ENCODE peak calls at places on chromosomes 6 and 20, in four cellular contexts. H, U, J and V are unnamed samples.

GRCh38 chr20:7025635-7026034 is 258.1 kb downstream of the BMP2 start:
- DNase-seq in J (no peak), U (no peak), H (no peak), V (no peak)

GRCh38 chr20:45427236-45428149 is 11.6 kb downstream of the PIGT start:
- DNase-seq in H (no peak), U (no peak), J (no peak), V (no peak)

GRCh38 chr6:118934461-118935330 is at the start of gene MCM9:
- DNase-seq in J (peak), U (peak), H (peak), V (peak)

GRCh38 chr20:15658295-15658694 is 915.0 kb downstream of the KIF16B start:
- DNase-seq in H (no peak), U (no peak), J (no peak), V (no peak)

GRCh38 chr20:38727602-38728236 is 3.4 kb downstream of the SLC32A1 start:
- DNase-seq in U (no peak), H (no peak), J (no peak), V (no peak)

GRCh38 chr20:58840816-58841538 is 9.7 kb downstream of the GNAS-AS1 start:
- DNase-seq in J (no peak), H (no peak), U (peak), V (no peak)

GRCh38 chr20:19252670-19253120 is 40.3 kb downstream of the SLC24A3 start:
- DNase-seq in J (peak), H (no peak), U (no peak), V (no peak)

GRCh38 chr20:7094438-7094997 is 327.0 kb downstream of the BMP2 start:
- DNase-seq in J (peak), U (peak), H (peak), V (peak)

GRCh38 chr6:169490409-169490708 is 211.5 kb downstream of the WDR27 start:
- DNase-seq in U (no peak), H (no peak), J (no peak), V (peak)

GRCh38 chr6:31559958-31560696 is 12.0 kb upstream of the LTA start:
- DNase-seq in H (peak), U (peak), J (peak), V (peak)

GRCh38 chr6:57207872-57208271 is 14.2 kb downstream of the RAB23 start:
- DNase-seq in H (no peak), U (no peak), J (peak), V (no peak)

GRCh38 chr6:21800948-21801438 is 207.4 kb downstream of the SOX4 start:
- DNase-seq in H (no peak), U (no peak), J (peak), V (peak)

GRCh38 chr20:5114403-5114802 is 5.4 kb downstream of the PCNA start:
- DNase-seq in J (no peak), H (no peak), U (no peak), V (no peak)

GRCh38 chr20:2837561-2837960 is 2.9 kb downstream of the PCED1A start:
- DNase-seq in H (no peak), J (no peak), U (no peak), V (no peak)

GRCh38 chr20:2839732-2840137 is 720 bp downstream of the PCED1A start:
- DNase-seq in H (no peak), U (no peak), J (no peak), V (no peak)

GRCh38 chr20:2840138-2840966 is at the start of the genes PCED1A and VPS16:
- DNase-seq in U (peak), H (peak), J (peak), V (peak)

GRCh38 chr20:2838170-2838797 is 2.2 kb downstream of the PCED1A start:
- DNase-seq in J (no peak), H (no peak), U (no peak), V (no peak)

DNA sequence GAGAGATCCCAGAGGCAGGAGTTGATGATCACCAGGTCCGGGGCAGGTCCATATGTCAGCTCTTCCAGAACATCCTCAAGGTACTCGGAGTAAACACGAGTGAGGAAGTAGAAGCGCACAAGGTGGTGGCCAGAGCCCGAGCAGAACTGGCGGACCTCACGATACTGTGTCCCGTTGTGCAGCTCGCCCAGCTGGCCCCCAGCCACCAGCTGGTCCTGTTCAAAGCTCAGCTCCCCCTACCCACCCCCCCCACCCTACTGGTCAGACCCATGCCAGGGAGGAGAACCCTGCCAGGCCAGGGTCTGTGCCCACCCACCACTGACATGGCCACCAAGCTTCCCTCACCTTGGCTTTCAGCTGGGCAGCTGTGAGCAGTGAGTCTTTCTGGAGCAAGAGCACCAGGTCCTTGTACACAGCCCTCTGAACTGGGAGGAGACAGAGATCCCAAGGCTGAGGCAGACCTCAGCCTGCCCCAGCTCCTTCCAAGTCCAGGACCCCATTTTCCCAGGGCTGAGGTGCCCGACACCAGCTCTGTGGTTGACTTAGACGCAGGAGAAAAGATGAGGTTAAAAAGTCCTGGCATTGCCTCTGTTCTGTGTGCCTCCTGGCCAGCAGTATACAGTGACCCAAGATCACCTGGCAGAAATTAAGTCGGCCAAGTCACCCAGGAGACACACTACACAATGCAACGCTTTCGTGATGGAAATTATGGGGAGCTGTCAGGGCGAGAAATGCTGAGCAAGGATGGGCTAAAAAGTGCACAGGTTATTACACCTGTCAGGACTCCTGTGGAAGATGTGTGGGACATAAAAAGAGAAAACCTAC is 1.4 kb downstream of the PCED1A start:
- DNase-seq in H (no peak), J (no peak), U (no peak), V (no peak)
- H3K9ac ChIP-seq in H (no peak), J (no peak), U (no peak), V (no peak)

GRCh38 chr6:2378046-2378657 is 132.7 kb upstream of the GMDS start:
- DNase-seq in J (no peak), U (peak), H (no peak), V (no peak)

GRCh38 chr6:2381872-2382661 is 136.7 kb upstream of the GMDS start:
- DNase-seq in J (no peak), U (no peak), H (peak), V (no peak)

GRCh38 chr6:2376429-2377355 is 131.3 kb upstream of the GMDS start:
- DNase-seq in H (no peak), U (peak), J (peak), V (peak)

GRCh38 chr6:2375443-2375842 is 130.0 kb upstream of the GMDS start:
- DNase-seq in U (no peak), H (no peak), J (no peak), V (no peak)

GRCh38 chr6:2378891-2379652 is 133.7 kb upstream of the GMDS start:
- DNase-seq in H (peak), J (peak), U (peak), V (peak)
- H2AFZ ChIP-seq in H (peak), J (no peak), U (no peak), V (no peak)

DNA sequence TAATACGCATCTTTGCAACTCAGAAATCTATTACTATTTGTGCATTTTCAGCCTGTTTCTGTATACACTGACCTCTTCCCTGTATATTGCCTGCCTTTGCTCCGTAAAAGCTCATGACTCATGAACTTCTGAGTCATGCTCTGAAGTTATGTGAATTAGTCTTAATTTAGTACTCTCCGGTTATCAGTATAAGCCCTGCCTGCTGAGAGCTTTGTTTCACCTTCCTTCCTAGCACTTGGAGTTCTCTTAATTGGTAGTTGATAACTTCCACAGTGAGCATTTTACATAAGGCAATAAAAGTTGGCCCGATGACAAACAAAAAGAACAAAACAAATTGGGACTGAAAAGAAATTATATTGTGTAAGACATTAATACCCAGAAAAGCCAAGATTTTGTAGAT is 231.4 kb downstream of the GJA1 start:
- DNase-seq in H (peak), J (peak), U (peak), V (peak)
- H3K4me2 ChIP-seq in H (no peak), J (no peak), U (no peak), V (peak)

GRCh38 chr6:80548496-80548895 is 442.0 kb downstream of the BCKDHB start:
- DNase-seq in J (peak), U (peak), H (no peak), V (peak)
- H3K9ac ChIP-seq in J (no peak), U (peak), H (no peak), V (peak)

GRCh38 chr6:106527979-106528378 is 101.3 kb downstream of the RTN4IP1 start:
- DNase-seq in H (peak), U (peak), J (peak), V (peak)
- H2AFZ ChIP-seq in H (peak), U (peak), J (no peak), V (no peak)

GRCh38 chr6:36626636-36627035 is 32.5 kb downstream of the SRSF3 start:
- DNase-seq in J (no peak), U (no peak), H (no peak), V (no peak)

GRCh38 chr6:36629792-36630191 is 35.6 kb downstream of the SRSF3 start:
- DNase-seq in H (no peak), J (no peak), U (no peak), V (no peak)

GRCh38 chr6:36625161-36625919 is 31.2 kb downstream of the SRSF3 start:
- DNase-seq in H (no peak), U (no peak), J (peak), V (peak)

GRCh38 chr6:36627141-36627540 is 33.0 kb downstream of the SRSF3 start:
- DNase-seq in J (no peak), U (no peak), H (no peak), V (no peak)

GRCh38 chr6:36627801-36628246 is 33.7 kb downstream of the SRSF3 start:
- DNase-seq in U (peak), H (peak), J (peak), V (peak)
- H3K4me2 ChIP-seq in U (no peak), H (no peak), J (peak), V (no peak)

DNA sequence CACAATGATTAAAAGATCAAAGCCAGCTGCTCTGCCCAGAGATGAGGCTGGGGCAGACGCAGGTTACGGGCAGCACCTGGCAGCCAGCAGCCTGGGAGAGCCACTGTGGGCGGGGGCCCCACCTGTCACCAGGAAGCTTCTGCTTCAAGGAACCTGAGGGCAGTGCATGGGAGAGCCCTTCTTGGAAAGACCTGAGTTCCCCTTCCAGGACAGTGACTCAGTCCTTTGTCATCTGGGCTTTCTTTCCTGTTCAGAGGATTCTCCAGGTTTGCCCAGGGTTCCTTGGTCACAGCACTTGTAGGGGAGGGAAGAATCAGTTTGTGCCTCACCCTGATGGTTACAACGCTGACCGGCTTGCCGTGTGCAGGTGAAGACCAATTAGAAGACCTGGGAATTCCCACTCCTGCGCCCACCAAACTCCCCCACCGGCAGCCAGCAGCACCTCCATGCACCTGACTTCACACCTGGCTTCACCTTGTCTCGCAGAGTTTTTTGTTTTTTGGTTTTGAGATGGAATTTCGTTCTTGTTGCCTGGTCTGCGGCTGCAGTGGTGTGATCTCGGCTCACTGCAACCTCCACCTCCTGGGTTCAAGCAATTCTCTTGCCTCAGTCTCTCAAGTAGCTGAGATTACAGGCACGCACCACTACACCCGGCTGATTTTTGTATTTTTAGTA is 2.0 kb downstream of the ZBP1 start:
- DNase-seq in J (no peak), U (peak), H (no peak), V (no peak)
- H3K9ac ChIP-seq in J (no peak), U (no peak), H (no peak), V (no peak)

GRCh38 chr6:67362976-67363375 is 1272.1 kb upstream of the ADGRB3 start:
- DNase-seq in H (no peak), U (no peak), J (no peak), V (no peak)
- H2AFZ ChIP-seq in H (no peak), U (peak), J (no peak), V (no peak)

GRCh38 chr6:158154816-158155215 is 13.2 kb downstream of the SERAC1 start:
- DNase-seq in J (no peak), H (no peak), U (no peak), V (no peak)
- H3K4me2 ChIP-seq in J (no peak), H (no peak), U (no peak), V (no peak)